ENCODE peak calls at places on chromosomes 1 and 21, in six cellular contexts. E, L, T, G, I and R are unnamed samples.

GRCh38 chr1:226181996-226182714 is 4.4 kb downstream of the ACBD3 start:
- DNase-seq in G (peak; percentile 49), E (peak; percentile 39), T (peak; percentile 62), L (peak; percentile 29), I (peak; percentile 33), R (peak; percentile 78)

GRCh38 chr21:36849461-36849860 is 117.0 kb downstream of the HLCS start:
- DNase-seq in G (no peak), L (no peak), E (no peak), T (no peak), I (no peak), R (no peak)

GRCh38 chr1:197663178-197663953 is 111.9 kb downstream of the DENND1B start:
- DNase-seq in L (peak; percentile 29), E (no peak), I (no peak), T (no peak), G (peak; percentile 3), R (no peak)

GRCh38 chr1:233614173-233614742 is 352 bp downstream of the KCNK1 start:
- DNase-seq in I (peak; percentile 55), G (peak; percentile 70), T (no peak), E (peak; percentile 29), L (peak; percentile 65), R (peak; percentile 57)

GRCh38 chr1:211647666-211648065 is 27.8 kb downstream of the NEK2 start:
- DNase-seq in T (no peak), E (no peak), I (no peak), G (no peak), L (no peak), R (no peak)

GRCh38 chr1:115283249-115283648 is 54.8 kb downstream of the NGF start:
- DNase-seq in L (no peak), T (no peak), I (no peak), E (no peak), G (no peak), R (no peak)

GRCh38 chr1:247043406-247043805 is 35.2 kb downstream of the ZNF670 start:
- DNase-seq in T (no peak), E (no peak), L (no peak), G (no peak), I (no peak), R (no peak)

GRCh38 chr1:230113605-230114241 is 46.7 kb downstream of the GALNT2 start:
- DNase-seq in I (no peak), T (no peak), L (no peak), G (peak; percentile 48), E (no peak), R (peak; percentile 93)

GRCh38 chr1:167165948-167166702 is 54.6 kb upstream of the POU2F1 start:
- DNase-seq in L (peak; percentile 95), I (peak; percentile 92), G (peak; percentile 72), E (no peak), T (no peak), R (no peak)

GRCh38 chr1:45930258-45931150 is 127.1 kb downstream of the MAST2 start:
- DNase-seq in L (no peak), E (no peak), I (no peak), T (no peak), G (no peak), R (no peak)

GRCh38 chr21:31514598-31514997 is 144.9 kb upstream of the SOD1 start:
- DNase-seq in E (no peak), T (no peak), G (peak; percentile 31), I (peak; percentile 73), L (peak; percentile 66), R (no peak)

GRCh38 chr21:17441370-17441769 is 71.5 kb upstream of the CXADR start:
- DNase-seq in T (no peak), L (peak; percentile 30), I (no peak), G (peak; percentile 16), E (no peak), R (peak; percentile 84)

GRCh38 chr1:89780721-89781120 is 40.1 kb upstream of the LRRC8D start:
- DNase-seq in I (no peak), E (peak; percentile 39), L (peak; percentile 32), T (peak; percentile 60), G (peak; percentile 16), R (peak; percentile 76)

GRCh38 chr1:85048296-85049064 is at the start of gene MCOLN3:
- DNase-seq in G (peak; percentile 75), E (peak; percentile 19), I (peak; percentile 77), T (no peak), L (peak; percentile 77), R (peak; percentile 58)

GRCh38 chr1:210291786-210292275 is 36.9 kb upstream of the HHAT start:
- DNase-seq in T (no peak), I (no peak), G (peak; percentile 72), L (no peak), E (no peak), R (no peak)

GRCh38 chr1:203593723-203594122 is 32.9 kb upstream of the ATP2B4 start:
- DNase-seq in L (peak; percentile 61), E (peak; percentile 23), G (peak; percentile 46), T (peak; percentile 53), I (no peak), R (peak; percentile 69)

GRCh38 chr1:51906306-51907078 is 28.0 kb upstream of the NRDC start:
- DNase-seq in E (no peak), T (no peak), L (no peak), I (no peak), G (no peak), R (peak; percentile 22)

GRCh38 chr1:173048629-173049326 is 2.0 kb downstream of the TNFSF18 start:
- DNase-seq in E (no peak), T (no peak), G (no peak), L (no peak), I (no peak), R (peak; percentile 98)

GRCh38 chr1:169371400-169371799 is 3.4 kb downstream of the BLZF1 start:
- DNase-seq in E (no peak), I (no peak), T (peak; percentile 14), G (no peak), L (no peak), R (no peak)

GRCh38 chr1:21667348-21668231 is 1.6 kb downstream of the RAP1GAP start:
- DNase-seq in I (no peak), T (no peak), E (no peak), G (no peak), L (no peak), R (no peak)

GRCh38 chr1:175221548-175222175 is 29.1 kb upstream of the KIAA0040 start:
- DNase-seq in E (no peak), T (no peak), L (peak; percentile 85), G (peak; percentile 74), I (peak; percentile 60), R (peak; percentile 29)

GRCh38 chr1:156497078-156497742 is 3.4 kb downstream of the MEF2D start:
- DNase-seq in T (peak; percentile 26), G (no peak), E (no peak), I (no peak), L (no peak), R (no peak)

GRCh38 chr1:3695326-3696217 is 43.3 kb downstream of the TP73 start:
- DNase-seq in I (peak; percentile 77), T (peak; percentile 30), G (peak; percentile 78), E (no peak), L (peak; percentile 91), R (peak; percentile 71)

GRCh38 chr1:96674909-96675308 is 46.7 kb upstream of the PTBP2 start:
- DNase-seq in G (no peak), E (no peak), I (no peak), T (no peak), L (peak; percentile 38), R (no peak)

GRCh38 chr1:87983841-87984240 is 655.2 kb downstream of the LMO4 start:
- DNase-seq in I (no peak), E (no peak), G (no peak), L (no peak), T (no peak), R (no peak)

GRCh38 chr1:241083285-241083684 is 273.7 kb downstream of the RGS7 start:
- DNase-seq in E (no peak), I (no peak), G (no peak), L (no peak), T (no peak), R (no peak)

DNA sequence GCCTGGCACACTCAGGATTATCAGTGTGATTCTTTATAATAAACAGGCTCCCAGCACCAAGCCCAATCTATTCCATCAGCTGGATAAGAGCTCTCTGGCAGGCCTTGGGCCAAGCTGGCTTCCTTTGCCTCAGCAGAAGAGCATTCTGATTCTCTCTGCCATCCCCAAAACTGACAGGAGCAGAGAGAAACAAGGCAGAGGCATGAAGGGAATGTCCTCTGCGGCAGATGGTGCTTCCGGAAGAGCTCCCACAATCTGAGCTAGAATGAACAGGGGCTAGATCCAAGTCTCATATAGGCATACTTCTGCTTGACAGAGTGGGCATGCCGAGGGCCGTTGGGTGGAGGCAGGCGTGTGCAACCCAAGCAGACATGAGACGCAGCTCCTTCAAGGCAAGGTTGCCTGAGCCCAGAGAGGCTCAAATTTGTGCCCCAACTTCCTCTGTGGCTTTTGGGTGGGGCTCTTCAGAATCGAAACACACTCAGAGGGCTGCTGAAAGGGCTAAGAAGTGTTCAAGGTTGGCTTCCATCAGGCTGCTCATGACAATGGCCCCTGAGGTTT is 4.0 kb downstream of the CAPN2 start:
- DNase-seq in E (no peak), G (peak; percentile 26), L (no peak), I (no peak), T (no peak), R (no peak)
- H4K20me1 ChIP-seq in E (no peaks in the 10 kb centered on the region), G (no peaks in the 10 kb centered on the region), L (no peaks in the 10 kb centered on the region), I (peaks cover 9% of the 10 kb centered on the region), T (no peaks in the 10 kb centered on the region), R (peaks cover 54% of the 10 kb centered on the region)

GRCh38 chr1:223000549-223001135 is 142.4 kb downstream of the TLR5 start:
- DNase-seq in G (peak; percentile 37), I (no peak), L (no peak), E (no peak), T (no peak), R (no peak)
- TF ChIP-seq EZH2phosphoT487 in G (no peak), I (no peak), L (no peak), E (no peak), T (no peak), R (no peak)

GRCh38 chr21:35475006-35475405 is 425.9 kb upstream of the RUNX1 start:
- DNase-seq in E (no peak), G (no peak), T (no peak), L (no peak), I (no peak), R (no peak)
- H3K27ac ChIP-seq in E (no peak overlapping the region), G (peak overlapping the region; percentile 8), T (no peak overlapping the region), L (no peak overlapping the region), I (no peak overlapping the region), R (no peak overlapping the region)

DNA sequence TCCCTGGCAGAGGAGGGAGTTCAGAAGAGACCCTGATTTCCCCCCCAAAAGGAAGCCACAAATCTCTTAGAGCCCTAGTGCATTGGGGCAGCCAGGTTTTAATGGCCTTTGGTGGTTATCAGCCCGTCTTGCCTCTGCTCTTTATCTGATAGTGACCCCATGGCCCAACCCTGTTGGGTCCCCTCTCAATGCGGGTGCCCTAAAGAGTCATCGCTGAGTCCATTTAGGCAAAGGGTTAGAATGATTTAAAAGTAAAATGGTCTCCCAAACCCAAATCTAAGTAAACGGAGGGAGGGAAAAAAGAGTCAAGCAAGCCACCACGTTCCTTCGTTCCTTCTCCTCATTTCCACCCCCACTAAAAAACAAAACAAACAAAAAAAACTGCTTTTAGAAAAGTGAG is 164.0 kb downstream of the RUNX1 start:
- DNase-seq in I (peak; percentile 43), T (no peak), L (no peak), E (no peak), G (no peak), R (peak; percentile 24)
- H4K20me1 ChIP-seq in I (peaks cover 36% of the 10 kb centered on the region), T (peaks cover 29% of the 10 kb centered on the region), L (peaks cover 12% of the 10 kb centered on the region), E (no peaks in the 10 kb centered on the region), G (peaks cover 9% of the 10 kb centered on the region), R (peaks cover 70% of the 10 kb centered on the region)

DNA sequence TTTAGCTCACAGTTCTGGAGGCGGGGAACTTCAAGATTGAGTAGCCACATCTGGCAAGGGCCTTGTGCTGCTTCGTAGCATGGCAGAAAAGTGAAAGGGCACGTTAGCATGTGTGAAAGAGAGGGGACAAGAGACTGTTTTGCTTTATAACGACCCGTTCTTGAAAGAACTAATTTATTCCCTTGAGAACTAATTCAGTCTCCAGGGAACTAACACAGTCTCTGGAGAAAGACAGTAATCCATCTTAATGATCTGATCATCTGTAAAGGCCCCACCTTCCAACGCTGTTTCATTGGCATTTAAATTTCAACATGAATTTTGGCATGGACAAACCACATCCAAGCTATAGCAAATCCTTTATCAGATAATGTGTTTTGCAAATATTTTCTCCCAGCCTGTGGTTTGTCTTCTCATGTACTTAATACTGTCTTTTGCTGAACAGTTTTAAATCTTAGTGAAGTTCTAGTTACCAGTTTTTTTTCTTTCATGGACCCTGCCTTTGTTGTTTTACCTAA is 26.1 kb downstream of the MTR start:
- DNase-seq in E (no peak), T (no peak), G (no peak), L (no peak), I (peak; percentile 16), R (no peak)
- TF ChIP-seq EZH2phosphoT487 in E (no peak), T (no peak), G (no peak), L (no peak), I (no peak), R (no peak)